ENCODE peak calls at places on chromosomes 2 and 18, in eight cellular contexts. X is fibroblast of mammary gland, Q is astrocyte of the cerebellum, U is WTC11, P is glutamatergic neuron, G is K562, M is kidney, B is omental fat pad. D is an unnamed sample.

GRCh38 chr18:74146756-74147155 is 878 bp downstream of the FBXO15 start:
- DNase-seq in P (no peak), U (no peak), G (no peak), X (no peak), B (no peak), M (no peak), Q (no peak), D (no peak)

GRCh38 chr2:178072383-178073301 is at the start of gene PDE11A:
- DNase-seq in B (peak), M (peak), Q (peak), P (peak), U (peak), G (peak), X (peak), D (peak)

GRCh38 chr2:57076856-57077255 is 893.1 kb downstream of the CCDC85A start:
- DNase-seq in B (no peak), X (no peak), U (no peak), M (no peak), P (no peak), G (no peak), Q (no peak), D (no peak)

GRCh38 chr2:241857041-241857541 is 1.6 kb downstream of the PDCD1 start:
- DNase-seq in M (peak), X (no peak), P (no peak), U (no peak), G (no peak), B (no peak), Q (no peak), D (no peak)

GRCh38 chr2:75268112-75268511 is 68.8 kb upstream of the TACR1 start:
- DNase-seq in M (no peak), B (no peak), G (no peak), U (no peak), P (no peak), X (no peak), Q (no peak), D (no peak)

GRCh38 chr18:78611201-78611800 is 368.3 kb upstream of the SALL3 start:
- DNase-seq in P (no peak), M (no peak), Q (no peak), X (no peak), U (no peak), B (no peak), G (no peak), D (no peak)

GRCh38 chr2:111712940-111713339 is 171.1 kb downstream of the ANAPC1 start:
- DNase-seq in Q (no peak), X (no peak), M (no peak), G (no peak), P (no peak), U (no peak), B (no peak), D (no peak)

GRCh38 chr2:174722942-174723598 is 41.2 kb downstream of the CHRNA1 start:
- DNase-seq in P (no peak), B (no peak), M (no peak), U (no peak), Q (no peak), X (peak), G (no peak), D (no peak)

GRCh38 chr2:224098473-224098872 is 59.4 kb upstream of the SERPINE2 start:
- DNase-seq in U (no peak), X (peak), M (no peak), P (no peak), G (no peak), Q (no peak), B (no peak), D (no peak)

GRCh38 chr2:208496129-208496528 is 89.5 kb downstream of the PTH2R start:
- DNase-seq in Q (no peak), B (no peak), X (no peak), U (no peak), M (no peak), G (no peak), P (no peak), D (no peak)

GRCh38 chr2:20612835-20613341 is 38.0 kb downstream of the HS1BP3 start:
- DNase-seq in P (peak), G (no peak), X (no peak), B (no peak), U (no peak), Q (no peak), M (no peak), D (no peak)

GRCh38 chr2:180761224-180761623 is 219.2 kb upstream of the UBE2E3 start:
- DNase-seq in P (no peak), G (no peak), X (peak), B (no peak), M (no peak), Q (peak), U (no peak), D (peak)

GRCh38 chr2:202112041-202112440 is 39.0 kb downstream of the KIAA2012 start:
- DNase-seq in M (no peak), G (peak), X (no peak), U (no peak), B (no peak), P (no peak), Q (no peak), D (no peak)

GRCh38 chr2:204183608-204184007 is 247.0 kb downstream of the ICOS start:
- DNase-seq in B (no peak), U (no peak), Q (no peak), X (no peak), G (no peak), M (no peak), P (no peak), D (no peak)

GRCh38 chr2:31163011-31163540 is 24.8 kb upstream of the GALNT14 start:
- DNase-seq in B (no peak), X (no peak), U (no peak), Q (no peak), P (peak), G (no peak), M (no peak), D (no peak)

GRCh38 chr2:160742679-160743078 is 249.1 kb upstream of the RBMS1 start:
- DNase-seq in X (peak), M (no peak), B (no peak), P (no peak), G (no peak), U (no peak), Q (no peak), D (no peak)

GRCh38 chr18:25192065-25192464 is 159.9 kb downstream of the ZNF521 start:
- DNase-seq in M (no peak), G (no peak), B (no peak), Q (no peak), U (no peak), X (no peak), P (no peak), D (no peak)

GRCh38 chr2:158315803-158316413 is 140.6 kb downstream of the CCDC148 start:
- DNase-seq in U (no peak), P (no peak), X (no peak), M (no peak), B (no peak), Q (no peak), G (no peak), D (no peak)

GRCh38 chr2:171436307-171436706 is 2.3 kb downstream of the DCAF17 start:
- DNase-seq in X (peak), B (no peak), U (no peak), Q (peak), M (no peak), G (no peak), P (no peak), D (no peak)

GRCh38 chr2:201264472-201265173 is 4.3 kb downstream of the CASP8 start:
- DNase-seq in Q (no peak), P (no peak), G (no peak), B (no peak), X (peak), U (no peak), M (no peak), D (no peak)

GRCh38 chr2:118130385-118130784 is 42.1 kb downstream of the INSIG2 start:
- DNase-seq in G (no peak), P (no peak), X (no peak), B (no peak), M (no peak), U (no peak), Q (no peak), D (no peak)

GRCh38 chr2:240384711-240385450 is 50.6 kb upstream of the GPC1 start:
- DNase-seq in G (no peak), P (peak), Q (no peak), B (no peak), X (no peak), M (peak), U (peak), D (no peak)

GRCh38 chr2:124024491-124025348 is at the start of gene CNTNAP5:
- DNase-seq in Q (no peak), P (peak), M (peak), G (peak), U (peak), B (no peak), X (peak), D (no peak)

GRCh38 chr2:226868331-226868730 is 32.5 kb downstream of the RHBDD1 start:
- DNase-seq in B (no peak), P (no peak), Q (no peak), U (no peak), G (no peak), X (no peak), M (no peak), D (no peak)

GRCh38 chr2:200266406-200266805 is 40.1 kb upstream of the SPATS2L start:
- DNase-seq in G (no peak), M (no peak), Q (no peak), U (no peak), P (no peak), B (no peak), X (no peak), D (no peak)

GRCh38 chr2:11073251-11073650 is 82.0 kb upstream of the SLC66A3 start:
- DNase-seq in X (peak), M (no peak), Q (no peak), G (peak), B (no peak), P (peak), U (peak), D (no peak)

GRCh38 chr2:36058953-36059352 is 296.6 kb upstream of the CRIM1 start:
- DNase-seq in U (no peak), B (no peak), P (no peak), M (no peak), X (no peak), Q (no peak), G (no peak), D (no peak)

GRCh38 chr2:8604262-8604661 is 77.6 kb upstream of the ID2 start:
- DNase-seq in P (no peak), X (peak), G (no peak), Q (no peak), B (no peak), M (no peak), U (no peak), D (no peak)

DNA sequence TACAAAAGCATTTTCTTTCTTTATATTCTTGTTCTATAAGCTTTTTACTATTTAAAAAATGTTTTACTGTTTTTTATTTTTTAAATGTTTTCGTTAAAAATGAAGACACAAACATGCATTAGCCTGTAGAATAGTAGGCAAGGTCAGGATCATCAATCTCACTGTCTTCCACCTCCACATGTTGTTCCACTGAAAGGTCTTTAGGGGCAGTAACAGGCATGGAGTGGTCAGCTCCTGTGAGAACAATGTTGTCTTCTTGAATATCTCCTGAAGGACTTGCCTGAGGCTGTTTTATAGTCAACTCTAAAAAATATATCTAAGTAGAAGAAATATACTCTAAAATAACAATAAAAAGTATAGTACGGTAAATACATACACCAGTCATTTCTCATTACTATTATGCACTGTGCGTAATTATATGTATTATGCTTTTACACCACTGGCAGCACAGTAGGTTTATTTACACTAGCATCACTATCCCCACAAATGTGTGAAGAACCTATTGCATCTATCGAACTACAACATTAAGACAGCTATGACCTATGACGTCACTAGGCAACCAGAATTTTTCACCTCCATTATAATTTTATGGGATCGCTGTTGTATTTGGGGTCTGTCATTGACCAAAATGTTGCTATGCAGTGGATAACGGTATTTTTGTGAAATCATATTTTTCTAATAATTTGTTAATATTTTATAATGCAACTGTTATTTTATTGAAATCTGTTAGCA is 764.3 kb downstream of the METTL4 start:
- DNase-seq in X (no peak), M (no peak), U (no peak), P (no peak), G (no peak), B (no peak), Q (no peak), D (no peak)
- TF ChIP-seq CTCF in X (no peak), M (no peak), U (no peak), P (no peak), G (no peak), B (no peak), Q (no peak), D (no peak)

GRCh38 chr2:2234398-2234797 is 96.7 kb downstream of the MYT1L start:
- DNase-seq in G (no peak), U (no peak), Q (no peak), P (no peak), M (no peak), B (no peak), X (no peak), D (no peak)

GRCh38 chr2:2232167-2232566 is 98.9 kb downstream of the MYT1L start:
- DNase-seq in M (no peak), G (no peak), B (no peak), X (no peak), P (no peak), Q (no peak), U (no peak), D (no peak)

GRCh38 chr2:2226326-2226725 is 104.7 kb downstream of the MYT1L start:
- DNase-seq in M (no peak), U (no peak), B (no peak), G (no peak), X (no peak), P (no peak), Q (no peak), D (no peak)

GRCh38 chr2:2233171-2233826 is 97.8 kb downstream of the MYT1L start:
- DNase-seq in M (no peak), X (no peak), U (no peak), B (no peak), Q (no peak), G (no peak), P (no peak), D (no peak)

DNA sequence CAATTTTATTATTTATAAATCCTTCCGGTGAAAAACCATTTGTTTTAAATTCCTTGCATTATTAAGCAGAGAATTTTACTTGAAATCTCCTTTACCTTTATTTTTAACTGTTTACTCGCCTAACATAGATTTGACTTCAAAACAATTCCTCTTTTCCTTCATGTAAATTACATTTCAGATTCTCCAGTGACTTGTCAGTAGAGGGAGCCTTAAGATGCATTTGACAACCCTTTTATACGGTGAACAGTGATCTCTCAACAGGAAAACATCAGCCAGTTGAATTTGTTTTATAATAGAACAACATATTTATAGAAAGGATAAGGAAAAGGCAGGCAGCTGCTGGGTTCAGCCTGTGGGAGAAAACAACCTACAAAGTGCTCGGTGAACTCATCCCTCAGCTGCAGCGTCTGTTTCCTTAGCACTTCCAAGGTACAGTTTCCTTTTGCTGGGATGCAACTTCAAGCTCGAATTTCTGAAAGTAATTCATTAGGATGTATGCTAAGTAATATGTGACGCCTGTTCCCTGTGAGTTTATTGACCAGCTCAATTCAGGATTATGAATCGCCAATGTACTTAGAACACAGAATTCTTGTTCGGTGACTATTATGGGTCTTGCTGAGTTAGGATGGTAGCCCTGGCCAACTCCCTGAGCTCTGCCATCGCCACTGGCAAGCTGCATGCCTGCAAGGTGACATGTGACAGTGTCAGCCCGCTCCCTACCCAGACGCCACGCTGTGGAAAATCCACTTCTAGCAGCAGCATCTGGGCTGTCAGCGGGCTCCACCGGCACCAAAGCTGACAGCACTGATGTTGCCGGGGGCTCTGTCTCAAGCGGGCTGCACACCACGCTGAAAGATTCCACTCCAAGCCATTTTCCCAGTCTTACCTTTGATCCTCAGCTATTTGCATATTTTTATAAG is 100.9 kb downstream of the MYT1L start:
- DNase-seq in B (no peak), X (no peak), M (no peak), U (no peak), G (no peak), P (no peak), Q (no peak), D (no peak)
- TF ChIP-seq CTCF in B (no peak), X (no peak), M (no peak), U (no peak), G (no peak), P (no peak), Q (no peak), D (no peak)

GRCh38 chr2:157056200-157056676 is 201.3 kb upstream of the GALNT5 start:
- DNase-seq in B (no peak), M (no peak), P (no peak), U (no peak), Q (peak), X (peak), G (no peak), D (peak)
- TF ChIP-seq CTCF in B (no peak), M (no peak), P (no peak), U (no peak), Q (no peak), X (peak), G (no peak), D (no peak)

GRCh38 chr2:45636013-45636412 is 15.5 kb upstream of the PRKCE start:
- DNase-seq in Q (no peak), P (no peak), U (no peak), M (no peak), X (no peak), G (no peak), B (no peak), D (no peak)
- TF ChIP-seq CTCF in Q (no peak), P (no peak), U (no peak), M (no peak), X (no peak), G (no peak), B (no peak), D (no peak)

GRCh38 chr2:86764661-86765307 is 25.9 kb downstream of the CD8A start:
- DNase-seq in P (no peak), U (no peak), B (no peak), Q (peak), X (peak), G (peak), M (no peak), D (peak)
- TF ChIP-seq CTCF in P (peak), U (peak), B (no peak), Q (peak), X (peak), G (peak), M (peak), D (no peak)

DNA sequence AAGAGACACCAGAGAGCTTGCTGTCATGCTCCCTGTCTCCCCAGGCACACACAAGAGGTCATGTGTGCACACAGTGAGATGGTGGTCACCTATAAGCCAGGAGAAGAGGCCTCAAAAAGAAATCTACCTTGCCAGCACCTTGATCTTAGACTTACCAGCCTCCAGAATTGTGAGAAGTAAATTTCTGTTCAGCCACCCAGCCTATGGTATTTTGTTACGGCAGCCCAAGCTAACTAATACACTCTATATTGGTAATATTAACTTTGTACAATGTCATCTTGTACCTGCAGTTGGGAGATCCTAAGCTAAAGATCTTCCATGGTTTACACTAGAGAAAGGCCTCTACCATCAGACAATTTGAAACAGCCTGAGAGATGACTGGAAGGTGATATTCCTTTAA is 21.2 kb downstream of the RTN4 start:
- DNase-seq in U (no peak), X (no peak), B (no peak), G (no peak), M (no peak), Q (no peak), P (no peak), D (no peak)
- TF ChIP-seq CTCF in U (no peak), X (no peak), B (no peak), G (no peak), M (no peak), Q (no peak), P (no peak), D (no peak)

DNA sequence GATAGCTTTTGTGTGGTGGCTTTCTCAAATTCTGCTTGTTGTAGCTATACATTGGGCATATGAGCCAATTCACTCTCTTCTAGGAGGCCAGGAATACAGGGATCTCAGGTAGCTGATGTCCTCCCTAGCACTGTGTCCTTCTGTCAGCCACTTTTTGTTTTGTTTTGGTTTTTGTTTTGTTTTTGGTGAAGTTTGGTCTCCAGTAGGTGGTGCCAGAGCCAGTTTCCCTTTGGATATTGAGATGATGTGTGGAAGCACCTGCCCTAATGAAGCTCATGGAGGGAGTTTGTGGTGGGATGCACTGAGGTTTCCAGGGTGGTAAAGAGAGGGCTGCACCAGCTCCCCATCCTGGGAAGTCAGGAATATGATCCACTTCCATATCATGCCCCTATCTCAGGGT is 100.5 kb upstream of the VWC2L start:
- DNase-seq in X (no peak), Q (no peak), U (no peak), P (no peak), M (no peak), G (no peak), B (no peak), D (no peak)
- TF ChIP-seq CTCF in X (peak), Q (no peak), U (no peak), P (no peak), M (no peak), G (no peak), B (no peak), D (peak)

D was measured in Calu3.